ENCODE peak calls at places on chromosome 1, in ten cellular contexts. G is neural progenitor cell; I is suprapubic skin; O is erythroblast; T is activated CD8-positive, alpha-beta memory T cell treated with anti-CD3 and anti-CD28 coated beads for 1 hour; U is natural killer cell treated with Interleukin-12 subunit alpha and Interleukin-12 subunit beta and Interleukin-15 and Interleukin-18, amount 100 ng/mL, for 72 hours; K is endodermal cell; Y is AG08396; L is omental fat pad; Q is NCI-H1092. H is an unnamed sample.

GRCh38 chr1:108141604-108142003 is 58.5 kb downstream of the SLC25A24 start:
- DNase-seq in G (no peak), I (no peak), O (no peak), T (no peak), U (no peak), K (no peak), Y (no peak), L (no peak), Q (no peak), H (no peak)

GRCh38 chr1:70205076-70205436 is 323 bp downstream of the LRRC40 start:
- DNase-seq in G (no peak), I (no peak), O (no peak), T (no peak), U (no peak), K (no peak), Y (no peak), L (no peak), Q (no peak), H (no peak)

GRCh38 chr1:235953801-235954200 is 87.1 kb upstream of the LYST start:
- DNase-seq in G (no peak), I (no peak), O (no peak), T (no peak), U (no peak), K (no peak), Y (peak; percentile 56), L (no peak), Q (no peak), H (no peak)

GRCh38 chr1:184114818-184115398 is 63.4 kb downstream of the TSEN15 start:
- DNase-seq in G (no peak), I (no peak), O (no peak), T (no peak), U (no peak), K (no peak), Y (no peak), L (no peak), Q (no peak), H (no peak)

GRCh38 chr1:42931911-42932422 is 26.7 kb downstream of the SLC2A1 start:
- DNase-seq in G (no peak), I (peak; percentile 81), O (peak; percentile 61), T (peak; percentile 46), U (peak; percentile 92), K (peak; percentile 65), Y (no peak), L (no peak), Q (no peak), H (peak; percentile 53)

GRCh38 chr1:105386489-105386888 is 1636.8 kb downstream of the AMY1C start:
- DNase-seq in G (no peak), I (no peak), O (no peak), T (no peak), U (no peak), K (no peak), Y (no peak), L (no peak), Q (peak; percentile 24), H (no peak)

GRCh38 chr1:17523487-17524029 is 15.9 kb upstream of the ARHGEF10L start:
- DNase-seq in G (no peak), I (no peak), O (no peak), T (no peak), U (no peak), K (no peak), Y (no peak), L (no peak), Q (no peak), H (no peak)

GRCh38 chr1:241310451-241310850 is 46.6 kb downstream of the RGS7 start:
- DNase-seq in G (no peak), I (no peak), O (no peak), T (no peak), U (no peak), K (no peak), Y (no peak), L (no peak), Q (no peak), H (no peak)

GRCh38 chr1:91846007-91846620 is 39.8 kb downstream of the TGFBR3 start:
- DNase-seq in G (peak; percentile 28), I (no peak), O (no peak), T (no peak), U (no peak), K (no peak), Y (peak; percentile 36), L (no peak), Q (peak; percentile 92), H (peak; percentile 4)

GRCh38 chr1:225813250-225813964 is 3.5 kb downstream of the EPHX1 start:
- DNase-seq in G (peak; percentile 37), I (peak; percentile 87), O (peak; percentile 67), T (no peak), U (no peak), K (peak; percentile 67), Y (peak; percentile 57), L (peak; percentile 38), Q (no peak), H (peak; percentile 67)

GRCh38 chr1:244100691-244101453 is 49.8 kb downstream of the ZBTB18 start:
- DNase-seq in G (no peak), I (no peak), O (no peak), T (no peak), U (no peak), K (no peak), Y (no peak), L (no peak), Q (no peak), H (peak; percentile 24)

H was measured in ELF-1.